ENCODE peak calls at places on chromosomes 2 and 18, in eight cellular contexts. O is A673; W is pancreas; L is aorta; H is GM23248; V is cardiac fibroblast; M is A172; F is stimulated activated CD4-positive, alpha-beta T cell treated with anti-CD3 and anti-CD28 coated beads, TNF-alpha, amount 100 ng/mL, for 4 hours. X is an unnamed sample.

GRCh38 chr2:97957432-97958183 is 38.1 kb downstream of the TMEM131 start:
- DNase-seq in O (no peak), W (no peak), L (no peak), H (no peak), V (no peak), M (peak), F (no peak), X (no peak)

GRCh38 chr2:45291283-45291682 is 282.0 kb upstream of the SIX2 start:
- DNase-seq in O (no peak), W (no peak), L (no peak), H (peak), V (peak), M (peak), F (no peak), X (no peak)

GRCh38 chr2:47695800-47696477 is 87.0 kb upstream of the MSH6 start:
- DNase-seq in O (no peak), W (no peak), L (no peak), H (no peak), V (no peak), M (no peak), F (no peak), X (no peak)

GRCh38 chr2:119179951-119180350 is 21.4 kb upstream of the C1QL2 start:
- DNase-seq in O (no peak), W (no peak), L (no peak), H (peak), V (no peak), M (peak), F (no peak), X (no peak)

GRCh38 chr2:98065804-98066203 is 21.2 kb upstream of the VWA3B start:
- DNase-seq in O (no peak), W (no peak), L (no peak), H (no peak), V (no peak), M (no peak), F (no peak), X (no peak)

GRCh38 chr18:79227617-79228016 is 158.4 kb downstream of the ATP9B start:
- DNase-seq in O (no peak), W (no peak), L (no peak), H (no peak), V (no peak), M (no peak), F (no peak), X (no peak)

GRCh38 chr18:24630346-24630880 is 170.0 kb downstream of the HRH4 start:
- DNase-seq in O (no peak), W (no peak), L (no peak), H (no peak), V (no peak), M (no peak), F (no peak), X (peak)

GRCh38 chr2:152715854-152716428 is 1.3 kb downstream of the PRPF40A start:
- DNase-seq in O (peak), W (no peak), L (no peak), H (peak), V (peak), M (peak), F (no peak), X (peak)

GRCh38 chr18:5296706-5297320 is 1.3 kb upstream of the ZBTB14 start:
- DNase-seq in O (peak), W (peak), L (peak), H (peak), V (peak), M (peak), F (peak), X (peak)

GRCh38 chr2:53366570-53366969 is 401.0 kb upstream of the CHAC2 start:
- DNase-seq in O (no peak), W (no peak), L (no peak), H (no peak), V (no peak), M (no peak), F (no peak), X (no peak)

GRCh38 chr18:53457068-53457467 is 767.4 kb downstream of the MBD2 start:
- DNase-seq in O (peak), W (no peak), L (no peak), H (no peak), V (no peak), M (peak), F (no peak), X (no peak)

GRCh38 chr2:120439637-120440384 is 93.9 kb downstream of the INHBB start:
- DNase-seq in O (no peak), W (no peak), L (no peak), H (no peak), V (no peak), M (no peak), F (no peak), X (no peak)

GRCh38 chr2:188894028-188894427 is 80.1 kb upstream of the COL3A1 start:
- DNase-seq in O (no peak), W (no peak), L (no peak), H (no peak), V (no peak), M (no peak), F (no peak), X (no peak)

GRCh38 chr2:40041983-40042382 is 262.9 kb upstream of the THUMPD2 start:
- DNase-seq in O (no peak), W (no peak), L (no peak), H (peak), V (peak), M (peak), F (no peak), X (no peak)

GRCh38 chr18:70333757-70334156 is 44.9 kb downstream of the SOCS6 start:
- DNase-seq in O (no peak), W (no peak), L (no peak), H (peak), V (peak), M (peak), F (no peak), X (no peak)

GRCh38 chr2:225041210-225041870 is 928 bp downstream of the DOCK10 start:
- DNase-seq in O (peak), W (no peak), L (peak), H (peak), V (peak), M (peak), F (no peak), X (no peak)

GRCh38 chr2:9083287-9083686 is 79.8 kb upstream of the MBOAT2 start:
- DNase-seq in O (no peak), W (no peak), L (no peak), H (no peak), V (no peak), M (no peak), F (no peak), X (no peak)

GRCh38 chr18:22166070-22166972 is 3.1 kb upstream of the GATA6 start:
- DNase-seq in O (peak), W (peak), L (peak), H (no peak), V (peak), M (no peak), F (no peak), X (peak)

GRCh38 chr2:181764095-181764963 is 84.0 kb upstream of the NEUROD1 start:
- DNase-seq in O (no peak), W (no peak), L (no peak), H (no peak), V (no peak), M (no peak), F (no peak), X (no peak)

GRCh38 chr2:28449489-28450395 is 46.1 kb upstream of the PLB1 start:
- DNase-seq in O (peak), W (no peak), L (no peak), H (peak), V (peak), M (peak), F (peak), X (no peak)

GRCh38 chr2:205148756-205149155 is 533.5 kb upstream of the NRP2 start:
- DNase-seq in O (no peak), W (no peak), L (no peak), H (no peak), V (peak), M (no peak), F (no peak), X (peak)

GRCh38 chr18:78979682-78980278 is at the start of gene SALL3:
- DNase-seq in O (no peak), W (no peak), L (no peak), H (no peak), V (no peak), M (no peak), F (no peak), X (peak)

GRCh38 chr18:29004921-29005320 is 828.0 kb upstream of the CDH2 start:
- DNase-seq in O (no peak), W (no peak), L (no peak), H (no peak), V (no peak), M (no peak), F (no peak), X (peak)

GRCh38 chr18:22165049-22165602 is 4.3 kb upstream of the GATA6 start:
- DNase-seq in O (no peak), W (no peak), L (no peak), H (no peak), V (no peak), M (no peak), F (no peak), X (no peak)

GRCh38 chr2:13652531-13653313 is 936.0 kb downstream of the TRIB2 start:
- DNase-seq in O (no peak), W (no peak), L (no peak), H (peak), V (peak), M (peak), F (no peak), X (peak)

GRCh38 chr2:161123531-161124030 is 36.6 kb upstream of the TANK start:
- DNase-seq in O (no peak), W (no peak), L (no peak), H (no peak), V (no peak), M (no peak), F (no peak), X (no peak)

GRCh38 chr18:3869848-3870247 is 419.9 kb downstream of the TGIF1 start:
- DNase-seq in O (peak), W (no peak), L (no peak), H (peak), V (peak), M (peak), F (no peak), X (peak)

GRCh38 chr2:174341995-174342571 is 7.3 kb downstream of the SP9 start:
- DNase-seq in O (no peak), W (no peak), L (peak), H (peak), V (no peak), M (no peak), F (no peak), X (no peak)